ENCODE peak calls at places on chromosome 4, in nine cellular contexts. N is colonic mucosa; Y is foreskin keratinocyte; I is stimulated activated CD4-positive, alpha-beta T cell treated with anti-CD3 and anti-CD28 coated beads, Interleukin-1b, Interleukin-23, amount 100 ng/mL, for 1 hour; V is Right ventricle myocardium superior; T is fibroblast of gingiva; L is GOT3; G is nephron progenitor cell; D is epithelial cell of esophagus. X is an unnamed sample.

GRCh38 chr4:39998659-39999345 is 21.1 kb upstream of the PDS5A start:
- DNase-seq in T (no peak), G (no peak), N (no peak), D (no peak), I (no peak), L (no peak), Y (no peak), V (no peak), X (no peak)

GRCh38 chr4:5959221-5959982 is 58.8 kb downstream of the C4orf50 start:
- DNase-seq in D (no peak), V (no peak), N (no peak), I (no peak), T (no peak), Y (no peak), G (no peak), L (no peak), X (no peak)

GRCh38 chr4:182248295-182248694 is 5.1 kb downstream of the TENM3 start:
- DNase-seq in Y (no peak), V (no peak), T (no peak), D (no peak), L (no peak), I (no peak), G (no peak), N (no peak), X (no peak)

GRCh38 chr4:175739612-175740011 is 72.5 kb downstream of the GPM6A start:
- DNase-seq in D (no peak), T (no peak), N (no peak), G (no peak), Y (no peak), V (no peak), L (no peak), I (no peak), X (no peak)

GRCh38 chr4:4480205-4480604 is 61.6 kb downstream of the STX18 start:
- DNase-seq in L (no peak), G (no peak), I (no peak), N (no peak), T (no peak), D (peak), Y (peak), V (no peak), X (no peak)

GRCh38 chr4:107977966-107978705 is 11.6 kb upstream of the HADH start:
- DNase-seq in I (no peak), D (no peak), Y (no peak), N (no peak), V (no peak), T (no peak), L (no peak), G (no peak), X (no peak)

GRCh38 chr4:3659131-3659530 is 107.1 kb upstream of the ADRA2C start:
- DNase-seq in N (no peak), T (no peak), I (no peak), Y (no peak), D (no peak), G (no peak), L (no peak), V (no peak), X (no peak)

GRCh38 chr4:63620271-63620670 is 789.0 kb downstream of the TECRL start:
- DNase-seq in D (no peak), N (no peak), T (no peak), L (no peak), G (no peak), Y (peak), I (no peak), V (no peak), X (no peak)

GRCh38 chr4:151117371-151117962 is 18.0 kb downstream of the RPS3A start:
- DNase-seq in V (no peak), T (peak), I (no peak), N (peak), D (peak), L (no peak), Y (peak), G (peak), X (peak)

GRCh38 chr4:183797041-183797444 is 108.1 kb upstream of the STOX2 start:
- DNase-seq in I (no peak), T (no peak), G (no peak), Y (no peak), L (no peak), D (peak), V (peak), N (peak), X (peak)

GRCh38 chr4:15084780-15085179 is 82.5 kb downstream of the CPEB2 start:
- DNase-seq in I (no peak), D (peak), L (no peak), N (no peak), V (no peak), G (no peak), T (no peak), Y (peak), X (no peak)

GRCh38 chr4:83917572-83917971 is 381.7 kb downstream of the GPAT3 start:
- DNase-seq in I (no peak), G (no peak), V (no peak), L (no peak), N (no peak), D (peak), T (no peak), Y (peak), X (no peak)

GRCh38 chr4:94621491-94622080 is 136.2 kb upstream of the BMPR1B start:
- DNase-seq in I (no peak), N (peak), L (no peak), D (peak), T (peak), Y (no peak), V (no peak), G (peak), X (peak)

GRCh38 chr4:139092271-139092670 is 76.7 kb downstream of the NOCT start:
- DNase-seq in D (no peak), L (no peak), V (no peak), G (no peak), Y (no peak), N (no peak), T (no peak), I (no peak), X (no peak)

GRCh38 chr4:120722655-120723054 is 199.9 kb downstream of the PRDM5 start:
- DNase-seq in G (no peak), Y (no peak), V (no peak), I (no peak), D (no peak), N (no peak), T (no peak), L (no peak), X (no peak)

GRCh38 chr4:78370625-78371372 is 180.8 kb upstream of the ANXA3 start:
- DNase-seq in V (no peak), D (peak), I (no peak), N (no peak), T (no peak), L (no peak), Y (peak), G (no peak), X (peak)

GRCh38 chr4:173500841-173501591 is 29.0 kb downstream of the HAND2 start:
- DNase-seq in L (no peak), Y (no peak), N (no peak), T (no peak), V (no peak), I (no peak), D (no peak), G (no peak), X (no peak)

GRCh38 chr4:77787969-77788368 is 31.2 kb downstream of the CNOT6L start:
- DNase-seq in I (no peak), V (no peak), L (no peak), D (no peak), Y (no peak), N (no peak), G (no peak), T (no peak), X (no peak)

GRCh38 chr4:172553216-172553615 is 615.4 kb upstream of the GALNT7 start:
- DNase-seq in Y (no peak), I (no peak), L (no peak), G (no peak), T (no peak), N (no peak), V (no peak), D (no peak), X (no peak)

GRCh38 chr4:144705861-144706590 is 60.1 kb downstream of the HHIP start:
- DNase-seq in G (no peak), V (no peak), I (no peak), L (no peak), Y (no peak), D (no peak), T (no peak), N (no peak), X (no peak)

GRCh38 chr4:57876934-57877554 is 766.9 kb upstream of the IGFBP7 start:
- DNase-seq in T (no peak), D (no peak), G (no peak), N (no peak), V (no peak), L (no peak), I (no peak), Y (no peak), X (no peak)

GRCh38 chr4:10056334-10057022 is 35.2 kb upstream of the SLC2A9 start:
- DNase-seq in V (no peak), I (no peak), D (no peak), Y (no peak), L (no peak), N (no peak), T (no peak), G (no peak), X (no peak)

GRCh38 chr4:101126044-101126443 is 221.3 kb downstream of the PPP3CA start:
- DNase-seq in L (no peak), Y (no peak), I (no peak), G (no peak), V (no peak), T (no peak), D (no peak), N (no peak), X (no peak)

GRCh38 chr4:100590308-100590707 is 72.5 kb upstream of the EMCN start:
- DNase-seq in N (no peak), T (no peak), L (no peak), G (no peak), D (peak), I (no peak), Y (peak), V (no peak), X (no peak)

GRCh38 chr4:150231108-150231770 is 153.0 kb downstream of the DCLK2 start:
- DNase-seq in L (no peak), V (no peak), D (no peak), G (no peak), I (no peak), N (no peak), Y (no peak), T (peak), X (no peak)

GRCh38 chr4:102693266-102693850 is 67.4 kb downstream of the MANBA start:
- DNase-seq in L (no peak), I (no peak), T (no peak), G (no peak), V (no peak), Y (no peak), D (peak), N (no peak), X (no peak)

GRCh38 chr4:1862055-1862911 is 6.3 kb upstream of the LETM1 start:
- DNase-seq in G (peak), I (no peak), D (no peak), Y (no peak), V (no peak), T (no peak), N (no peak), L (no peak), X (no peak)

GRCh38 chr4:46730075-46730474 is 179.0 kb downstream of the COX7B2 start:
- DNase-seq in G (no peak), V (no peak), Y (no peak), L (no peak), I (no peak), T (no peak), N (no peak), D (no peak), X (no peak)

GRCh38 chr4:53113433-53114215 is 251.5 kb downstream of the RASL11B start:
- DNase-seq in L (no peak), T (peak), I (no peak), V (no peak), N (no peak), G (no peak), Y (no peak), D (peak), X (no peak)

GRCh38 chr4:22458112-22458511 is 57.8 kb downstream of the ADGRA3 start:
- DNase-seq in D (peak), G (peak), Y (peak), N (no peak), V (no peak), I (no peak), T (no peak), L (no peak), X (no peak)

GRCh38 chr4:128524311-128524710 is 236.7 kb upstream of the PGRMC2 start:
- DNase-seq in V (peak), G (no peak), Y (peak), L (no peak), N (peak), T (peak), D (peak), I (no peak), X (peak)

GRCh38 chr4:84673475-84674230 is 90.7 kb downstream of the CDS1 start:
- DNase-seq in L (no peak), N (no peak), V (no peak), T (peak), D (peak), I (no peak), Y (peak), G (no peak), X (no peak)

X was measured in Calu3.